ENCODE peak calls at places on chromosomes 5 and 9, in four cellular contexts. U, T, I and E are unnamed samples.
A peak's percentile ranks its signal among the peaks of the same experiment; 100 is the strongest.

GRCh38 chr9:129750010-129750409 is 2.8 kb downstream of the PTGES start:
- DNase-seq in U (no peak), T (no peak), I (no peak), E (no peak)

GRCh38 chr9:109026306-109026705 is 13.0 kb upstream of the CTNNAL1 start:
- DNase-seq in U (no peak), T (no peak), I (no peak), E (no peak)

GRCh38 chr9:121269030-121269887 is 1.3 kb downstream of the GSN start:
- DNase-seq in U (no peak), T (no peak), I (peak; percentile 53), E (no peak)

GRCh38 chr5:31415009-31415923 is 116.6 kb downstream of the DROSHA start:
- DNase-seq in U (no peak), T (no peak), I (no peak), E (no peak)

GRCh38 chr5:161047024-161047423 is 195.0 kb upstream of the ATP10B start:
- DNase-seq in U (no peak), T (no peak), I (no peak), E (no peak)

GRCh38 chr5:151020304-151021031 is at the start of gene GPX3:
- DNase-seq in U (peak; percentile 92), T (peak; percentile 97), I (peak; percentile 99), E (no peak)

GRCh38 chr9:135711881-135712280 is 9.9 kb downstream of the KCNT1 start:
- DNase-seq in U (no peak), T (no peak), I (no peak), E (no peak)

GRCh38 chr9:98962181-98962560 is 18.5 kb downstream of the COL15A1 start:
- DNase-seq in U (no peak), T (no peak), I (no peak), E (peak; percentile 96)

GRCh38 chr5:90570034-90570433 is 11.4 kb downstream of the ADGRV1 start:
- DNase-seq in U (no peak), T (no peak), I (no peak), E (no peak)

GRCh38 chr5:42851441-42851840 is 39.7 kb upstream of the SELENOP start:
- DNase-seq in U (no peak), T (no peak), I (no peak), E (no peak)

GRCh38 chr9:81614335-81614734 is 75.0 kb downstream of the TLE1 start:
- DNase-seq in U (no peak), T (no peak), I (no peak), E (no peak)

GRCh38 chr9:95993342-95993741 is 117.9 kb downstream of the ERCC6L2 start:
- DNase-seq in U (no peak), T (no peak), I (no peak), E (no peak)

GRCh38 chr5:113378960-113379541 is 55.7 kb downstream of the TSSK1B start:
- DNase-seq in U (peak; percentile 71), T (no peak), I (peak; percentile 34), E (peak; percentile 18)

GRCh38 chr5:51382508-51382758 is 815 bp upstream of the ISL1 start:
- DNase-seq in U (no peak), T (no peak), I (no peak), E (no peak)

GRCh38 chr5:79333852-79334557 is 98.1 kb downstream of the JMY start:
- DNase-seq in U (no peak), T (no peak), I (no peak), E (no peak)
- TF ChIP-seq CTCF in U (no peak), T (no peak), I (no peak), E (no peak)

GRCh38 chr5:176664479-176664878 is 17.2 kb downstream of the TSPAN17 start:
- DNase-seq in U (no peak), T (no peak), I (no peak), E (no peak)

GRCh38 chr5:176664886-176665285 is 17.6 kb downstream of the TSPAN17 start:
- DNase-seq in U (peak; percentile 46), T (no peak), I (no peak), E (no peak)

GRCh38 chr5:176665517-176665916 is 18.2 kb downstream of the TSPAN17 start:
- DNase-seq in U (no peak), T (no peak), I (no peak), E (no peak)

GRCh38 chr5:176670449-176670848 is 23.2 kb downstream of the TSPAN17 start:
- DNase-seq in U (no peak), T (no peak), I (no peak), E (no peak)

GRCh38 chr5:176667637-176668036 is 20.4 kb downstream of the TSPAN17 start:
- DNase-seq in U (no peak), T (no peak), I (no peak), E (no peak)
- TF ChIP-seq CTCF in U (no peak), T (no peak), I (no peak), E (no peak)

GRCh38 chr5:54969242-54969641 is 16.2 kb downstream of the ESM1 start:
- DNase-seq in U (no peak), T (no peak), I (no peak), E (no peak)

GRCh38 chr5:54964405-54964804 is 21.0 kb downstream of the ESM1 start:
- DNase-seq in U (no peak), T (no peak), I (no peak), E (no peak)

GRCh38 chr5:54965806-54966205 is 19.6 kb downstream of the ESM1 start:
- DNase-seq in U (no peak), T (no peak), I (no peak), E (no peak)

GRCh38 chr5:54975701-54976100 is 9.7 kb downstream of the ESM1 start:
- DNase-seq in U (no peak), T (no peak), I (no peak), E (no peak)

GRCh38 chr5:54969856-54970828 is 15.3 kb downstream of the ESM1 start:
- DNase-seq in U (no peak), T (no peak), I (no peak), E (no peak)
- TF ChIP-seq CTCF in U (no peak), T (no peak), I (no peak), E (no peak)

GRCh38 chr5:62206150-62206829 is 99.7 kb upstream of the KIF2A start:
- DNase-seq in U (peak; percentile 18), T (no peak), I (no peak), E (no peak)
- TF ChIP-seq CTCF in U (no peak), T (no peak), I (no peak), E (no peak)

GRCh38 chr9:23702311-23702922 is 123.6 kb downstream of the ELAVL2 start:
- DNase-seq in U (no peak), T (no peak), I (no peak), E (no peak)
- TF ChIP-seq CTCF in U (no peak), T (no peak), I (no peak), E (no peak)

GRCh38 chr5:172642926-172643325 is 1.9 kb downstream of the NEURL1B start:
- DNase-seq in U (no peak), T (no peak), I (no peak), E (no peak)
- TF ChIP-seq CTCF in U (no peak), T (no peak), I (no peak), E (no peak)

GRCh38 chr9:15306757-15307522 is at the start of gene TTC39B:
- DNase-seq in U (peak; percentile 98), T (peak; percentile 94), I (peak; percentile 94), E (peak; percentile 79)
- TF ChIP-seq CTCF in U (no peak), T (no peak), I (no peak), E (no peak)

GRCh38 chr5:135034186-135034962 is at the start of gene PITX1:
- DNase-seq in U (peak; percentile 73), T (no peak), I (peak; percentile 62), E (peak; percentile 74)
- TF ChIP-seq CTCF in U (no peak), T (no peak), I (no peak), E (no peak)

DNA sequence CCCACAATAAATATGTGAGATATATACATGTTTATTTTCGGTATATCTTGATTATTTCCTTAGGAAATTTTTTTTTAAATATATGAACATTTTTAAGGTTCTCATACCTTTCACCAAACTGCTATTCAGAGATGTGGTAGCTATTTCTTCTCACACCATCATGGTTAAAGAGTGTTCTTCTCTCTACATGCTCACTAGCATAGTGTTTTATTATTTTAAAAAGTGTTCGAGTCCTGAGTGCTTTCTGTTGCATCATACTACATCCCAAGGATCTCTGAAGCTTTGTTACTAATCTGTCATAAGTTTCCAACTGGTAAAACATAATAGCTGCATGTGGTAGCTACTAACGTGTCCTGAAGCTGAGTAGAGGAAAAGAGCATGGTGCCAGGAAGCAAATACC is 177.4 kb upstream of the GLRA1 start:
- DNase-seq in U (no peak), T (no peak), I (no peak), E (no peak)
- TF ChIP-seq CTCF in U (no peak), T (no peak), I (no peak), E (no peak)

GRCh38 chr5:157303667-157304327 is 37.9 kb downstream of the CYFIP2 start:
- DNase-seq in U (peak; percentile 20), T (no peak), I (no peak), E (no peak)
- TF ChIP-seq CTCF in U (peak; percentile 13), T (no peak), I (no peak), E (no peak)